ENCODE peak calls at places on chromosome 15, in four cellular contexts. I is HCT116, X is GM23338, W is SK-N-SH. L is an unnamed sample.

GRCh38 chr15:100009372-100009771 is 276.1 kb upstream of the LYSMD4 start:
- DNase-seq in W (no peak), I (no peak), X (no peak), L (no peak)

GRCh38 chr15:67542462-67543347 is at the start of gene MAP2K5:
- DNase-seq in X (peak), W (peak), I (no peak), L (peak)

GRCh38 chr15:77631790-77632551 is 741 bp downstream of the LINGO1 start:
- DNase-seq in X (peak), W (no peak), I (no peak), L (no peak)

GRCh38 chr15:42427429-42428223 is 63.3 kb downstream of the ZNF106 start:
- DNase-seq in X (no peak), W (no peak), I (no peak), L (no peak)

GRCh38 chr15:101264011-101264410 is 12.2 kb upstream of the CHSY1 start:
- DNase-seq in W (no peak), I (no peak), X (no peak), L (peak)

GRCh38 chr15:28989239-28989830 is 103.6 kb downstream of the APBA2 start:
- DNase-seq in W (peak), I (no peak), X (peak), L (no peak)

GRCh38 chr15:69979783-69980182 is 117.9 kb downstream of the TLE3 start:
- DNase-seq in W (no peak), X (no peak), I (no peak), L (no peak)

GRCh38 chr15:71329509-71330260 is 214.4 kb downstream of the THSD4 start:
- DNase-seq in X (no peak), W (no peak), I (peak), L (peak)

GRCh38 chr15:31156226-31156625 is 54.7 kb upstream of the TRPM1 start:
- DNase-seq in X (no peak), W (no peak), I (no peak), L (no peak)

GRCh38 chr15:39453500-39454073 is 127.3 kb upstream of the THBS1 start:
- DNase-seq in W (no peak), X (no peak), I (no peak), L (no peak)

GRCh38 chr15:60605879-60606304 is 127.0 kb upstream of the ICE2 start:
- DNase-seq in W (peak), X (no peak), I (no peak), L (peak)

GRCh38 chr15:33872761-33873106 is 95.6 kb upstream of the CHRM5 start:
- DNase-seq in W (no peak), I (no peak), X (no peak), L (no peak)

GRCh38 chr15:39096608-39097007 is 484.3 kb upstream of the THBS1 start:
- DNase-seq in X (no peak), I (no peak), W (no peak), L (no peak)

GRCh38 chr15:83248151-83248851 is 36.2 kb downstream of the BNC1 start:
- DNase-seq in X (peak), W (peak), I (peak), L (peak)

GRCh38 chr15:55915221-55915620 is 78.2 kb downstream of the NEDD4 start:
- DNase-seq in W (no peak), I (no peak), X (no peak), L (no peak)

GRCh38 chr15:85171736-85172135 is 190.1 kb downstream of the PDE8A start:
- DNase-seq in W (no peak), X (no peak), I (peak), L (no peak)

GRCh38 chr15:66611257-66612053 is 45.7 kb upstream of the LCTL start:
- DNase-seq in W (no peak), I (no peak), X (peak), L (no peak)

GRCh38 chr15:46636220-46636619 is 1001.4 kb downstream of the SQOR start:
- DNase-seq in I (no peak), X (peak), W (peak), L (no peak)

GRCh38 chr15:62141643-62142588 is 23.2 kb downstream of the C2CD4B start:
- DNase-seq in W (no peak), X (no peak), I (no peak), L (no peak)

GRCh38 chr15:97678677-97679076 is 281.8 kb upstream of the ARRDC4 start:
- DNase-seq in I (no peak), W (no peak), X (no peak), L (no peak)

GRCh38 chr15:52680041-52680391 is 828 bp upstream of the ATOSA start:
- DNase-seq in W (peak), I (no peak), X (no peak), L (peak)

GRCh38 chr15:96170616-96171270 is 159.8 kb upstream of the NR2F2 start:
- DNase-seq in I (no peak), W (no peak), X (no peak), L (no peak)
- TF ChIP-seq POLR2AphosphoS5 in I (no peak), W (no peak), X (no peak), L (no peak)

DNA sequence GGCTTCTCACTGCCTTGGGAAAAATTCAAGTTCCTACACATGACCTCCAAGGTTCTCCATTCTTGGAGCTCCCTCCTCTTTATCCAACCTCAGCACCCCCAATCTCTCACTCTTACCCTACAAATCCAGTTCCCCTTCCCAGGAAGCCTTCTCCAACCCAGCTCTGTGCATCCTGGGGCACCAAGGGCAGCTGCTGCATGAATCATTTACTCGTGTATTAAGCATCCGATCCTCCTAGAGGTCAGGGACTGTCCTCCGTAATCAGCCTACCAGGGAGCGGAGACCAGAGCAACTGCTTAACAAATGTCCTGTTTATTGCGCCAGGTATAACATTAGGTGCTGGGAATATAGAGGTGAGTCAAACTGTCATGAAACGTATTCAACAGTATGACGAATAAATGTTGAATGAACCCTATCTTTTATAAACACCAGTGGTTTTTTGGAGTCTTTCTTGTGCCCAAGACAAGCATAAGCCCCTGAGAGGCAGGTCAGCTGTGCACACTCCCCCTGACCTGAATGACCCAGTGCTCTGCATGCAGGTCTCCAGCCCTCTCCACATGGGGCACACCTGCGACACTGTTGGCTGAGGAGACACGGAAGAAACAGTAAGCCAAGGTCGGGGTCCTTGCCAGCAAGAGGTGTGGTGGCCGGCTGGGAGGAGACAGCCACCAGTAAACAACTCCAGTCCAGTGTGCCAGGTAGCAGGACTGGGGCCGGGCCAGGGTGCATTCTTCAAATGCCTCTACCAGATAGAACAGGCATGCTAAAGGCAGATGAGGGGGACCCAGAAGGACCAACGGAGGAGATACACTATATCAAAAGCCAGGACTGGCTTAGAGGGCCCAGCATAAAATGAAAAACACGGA is 27.6 kb downstream of the ANP32A start:
- DNase-seq in W (no peak), I (no peak), X (no peak), L (no peak)
- H3K4me3 ChIP-seq in W (no peak), I (no peak), X (no peak), L (no peak)

GRCh38 chr15:90082140-90082713 is 20.0 kb downstream of the IDH2 start:
- DNase-seq in W (no peak), X (peak), I (no peak), L (no peak)
- H3K4me2 ChIP-seq in W (no peak), X (no peak), I (no peak), L (no peak)

DNA sequence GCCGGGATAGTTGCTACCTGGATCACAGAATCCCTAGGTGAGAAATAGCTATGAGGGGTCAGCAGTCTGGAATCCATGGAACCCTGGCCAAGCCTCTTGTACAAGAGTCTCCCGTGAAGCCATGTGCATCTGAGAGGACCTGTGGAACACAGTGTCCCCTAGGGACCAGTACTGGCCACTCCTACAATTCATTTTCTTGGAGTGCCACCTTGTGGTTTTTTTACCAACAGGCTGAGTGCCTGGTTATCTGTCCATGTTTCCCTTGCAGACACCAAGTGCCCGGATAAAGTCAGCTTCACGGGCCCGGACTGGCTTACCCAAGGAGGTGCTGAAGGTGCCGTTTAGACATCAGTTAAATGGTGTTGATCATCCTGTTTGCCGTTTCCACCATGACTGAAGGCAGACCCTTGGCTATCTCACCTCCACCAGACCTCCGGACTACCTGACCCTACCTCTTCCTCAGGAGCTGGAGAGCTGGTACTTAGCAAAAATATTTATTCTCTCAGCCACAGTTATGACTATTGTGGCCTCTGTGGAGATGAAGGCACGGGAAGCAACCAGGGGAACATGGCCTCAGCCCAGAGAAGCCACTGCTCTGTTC is 93.9 kb downstream of the RBPMS2 start:
- DNase-seq in X (peak), W (peak), I (peak), L (peak)
- TF ChIP-seq POLR2AphosphoS5 in X (no peak), W (peak), I (no peak), L (no peak)

L was measured in endothelial cell of umbilical vein.